ENCODE peak calls at places on chromosomes 16 and 17, in six cellular contexts. T, L, H, J, D and P are unnamed samples.

GRCh38 chr16:7013990-7014389 is 318.7 kb upstream of the RBFOX1 start:
- DNase-seq in J (no peak), T (peak), L (peak), H (no peak), D (peak), P (no peak)

GRCh38 chr16:16050106-16050505 is 100.7 kb downstream of the ABCC1 start:
- DNase-seq in J (no peak), D (no peak), H (no peak), L (no peak), T (no peak), P (no peak)

GRCh38 chr17:48841395-48841831 is 10.6 kb downstream of the CALCOCO2 start:
- DNase-seq in H (no peak), J (peak), D (no peak), T (peak), L (peak), P (no peak)

GRCh38 chr16:67936124-67936875 is at the start of gene PSMB10:
- DNase-seq in D (peak), J (peak), H (peak), L (peak), T (peak), P (no peak)

GRCh38 chr16:86680661-86681439 is 102.5 kb downstream of the FOXL1 start:
- DNase-seq in J (peak), T (no peak), L (no peak), H (no peak), D (no peak), P (no peak)

GRCh38 chr16:23862556-23862955 is 26.8 kb downstream of the PRKCB start:
- DNase-seq in D (no peak), T (no peak), L (no peak), H (no peak), J (no peak), P (no peak)

GRCh38 chr17:82457071-82457789 is 1.3 kb upstream of the NARF start:
- DNase-seq in L (no peak), D (no peak), T (no peak), J (no peak), H (no peak), P (no peak)

GRCh38 chr17:81556175-81556691 is 4.1 kb upstream of the FAAP100 start:
- DNase-seq in L (peak), H (peak), T (no peak), D (no peak), J (no peak), P (no peak)

GRCh38 chr17:81701288-81702071 is 1.7 kb upstream of the MRPL12 start:
- DNase-seq in H (no peak), D (no peak), T (peak), J (no peak), L (no peak), P (no peak)

GRCh38 chr16:69522732-69523404 is 42.9 kb upstream of the NFAT5 start:
- DNase-seq in D (peak), T (no peak), H (no peak), L (no peak), J (no peak), P (no peak)

GRCh38 chr16:31404353-31405064 is 11.4 kb downstream of the ITGAD start:
- DNase-seq in L (no peak), H (peak), D (no peak), J (no peak), T (no peak), P (no peak)

DNA sequence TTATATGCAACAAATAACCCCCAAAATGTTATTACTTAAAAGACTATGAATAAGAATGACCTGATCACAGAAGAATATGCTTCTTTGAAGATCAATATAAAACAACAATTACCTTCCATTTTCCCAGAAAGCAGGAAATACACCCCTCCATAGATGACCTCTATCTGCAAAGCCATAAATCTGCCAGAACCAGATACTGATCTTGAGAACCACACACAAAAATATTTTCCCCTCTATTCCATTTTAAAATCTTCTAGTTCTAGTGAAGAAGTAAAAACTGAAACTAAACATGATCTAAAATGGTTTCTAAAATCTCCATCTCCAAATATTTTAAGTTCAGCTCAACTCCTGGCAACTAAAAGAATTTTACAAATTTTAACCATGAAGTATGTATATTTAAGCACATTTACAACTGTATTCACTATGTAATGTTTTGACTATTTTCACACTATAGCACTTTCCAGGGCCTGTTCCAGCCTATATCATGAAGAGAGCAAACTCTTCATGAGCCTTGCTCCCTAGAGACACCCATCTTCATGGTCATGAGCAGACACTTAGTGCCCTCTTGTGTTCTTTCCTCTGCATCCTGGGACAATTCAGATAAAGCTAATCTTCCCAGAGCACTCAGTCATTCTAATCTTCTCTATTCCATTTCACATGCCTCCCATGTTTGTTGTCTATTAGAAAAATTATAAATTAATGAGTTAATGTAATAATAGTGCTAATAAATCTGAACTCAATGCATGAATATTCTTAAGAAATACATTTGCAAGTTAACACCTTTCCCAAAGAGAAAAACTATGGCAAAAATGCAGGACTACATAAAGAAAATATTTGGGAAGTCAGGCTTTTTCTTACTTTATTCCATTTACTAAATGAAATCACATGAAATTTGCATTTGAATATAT is 87.0 kb downstream of the HELZ start:
- DNase-seq in H (no peak), L (peak), T (peak), D (peak), J (no peak), P (no peak)
- TF ChIP-seq CTCF in H (no peak), L (peak), T (peak), D (peak), J (peak), P (peak)

DNA sequence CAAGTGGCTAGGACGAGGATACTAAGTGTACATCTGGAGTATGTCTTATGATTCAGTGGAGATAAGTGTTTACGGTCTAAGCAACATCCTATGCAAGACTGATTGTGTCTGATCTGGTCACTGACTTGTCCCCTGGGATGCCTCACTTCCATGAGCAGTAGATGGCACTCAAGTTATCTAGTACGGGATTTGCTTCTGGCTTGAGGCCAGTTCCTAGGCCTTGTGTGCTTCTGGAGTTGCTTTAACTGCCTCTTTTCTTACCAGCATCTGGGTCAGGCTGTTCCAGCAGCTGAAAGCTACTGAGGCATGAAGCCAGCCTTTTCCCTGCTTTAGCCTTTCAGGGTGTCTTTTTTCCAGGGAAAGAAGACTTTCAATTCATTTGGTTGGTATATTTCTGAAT is 23.0 kb downstream of the SUPT6H start:
- DNase-seq in L (peak), H (no peak), T (no peak), D (no peak), J (no peak), P (no peak)
- TF ChIP-seq CTCF in L (no peak), H (no peak), T (peak), D (peak), J (no peak), P (no peak)

GRCh38 chr16:2838928-2839327 is 8.8 kb downstream of the ZG16B start:
- DNase-seq in J (peak), L (peak), H (peak), D (peak), T (peak), P (no peak)
- TF ChIP-seq CTCF in J (peak), L (peak), H (peak), D (peak), T (peak), P (peak)

GRCh38 chr17:15332338-15332737 is 9.1 kb downstream of the TEKT3 start:
- DNase-seq in T (no peak), L (no peak), D (peak), J (no peak), H (no peak), P (no peak)
- TF ChIP-seq CTCF in T (no peak), L (no peak), D (no peak), J (no peak), H (no peak), P (no peak)

DNA sequence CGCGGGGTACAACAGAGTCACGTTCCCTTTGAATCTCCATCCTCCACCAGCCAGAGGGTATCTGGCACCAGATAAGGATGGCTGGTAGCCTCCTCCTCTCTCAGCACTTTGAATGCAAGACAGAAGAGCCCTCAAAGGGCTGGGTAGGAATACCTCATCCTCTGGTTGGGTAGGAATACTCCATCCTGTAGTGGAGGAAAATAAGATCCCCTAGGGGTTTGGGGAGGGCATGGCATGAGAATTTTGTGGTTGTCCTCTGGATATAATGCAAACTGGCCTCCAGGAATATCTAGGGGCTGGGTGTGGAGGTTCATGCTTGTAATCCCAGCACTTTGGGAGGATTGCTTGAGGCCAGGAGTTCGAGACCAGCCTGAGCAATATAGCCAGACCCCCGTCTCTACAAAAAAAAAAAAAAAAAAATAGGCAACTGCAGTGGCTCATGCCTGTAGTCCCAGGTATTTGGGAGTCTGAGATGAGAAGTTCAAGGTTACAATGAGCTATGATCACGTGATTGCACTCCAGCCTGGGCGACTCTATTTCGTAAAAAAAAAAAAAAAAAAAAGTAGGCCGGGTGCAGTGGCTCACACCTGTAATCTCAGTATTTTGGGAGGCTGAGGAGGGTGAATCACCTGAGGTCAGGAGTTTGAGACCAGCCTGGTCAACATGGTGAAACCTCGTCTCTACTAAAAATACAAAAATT is 2.7 kb downstream of the IGFBP4 start:
- DNase-seq in J (no peak), L (peak), D (peak), H (peak), T (no peak), P (no peak)
- TF ChIP-seq CTCF in J (no peak), L (peak), D (no peak), H (no peak), T (no peak), P (no peak)

GRCh38 chr17:66285149-66285548 is 17.3 kb upstream of the PRKCA start:
- DNase-seq in T (no peak), D (no peak), L (no peak), J (no peak), H (no peak), P (no peak)

GRCh38 chr17:66292351-66292750 is 10.1 kb upstream of the PRKCA start:
- DNase-seq in L (no peak), J (no peak), D (no peak), H (no peak), T (no peak), P (no peak)

GRCh38 chr17:66287911-66288310 is 14.5 kb upstream of the PRKCA start:
- DNase-seq in J (no peak), H (no peak), L (no peak), T (no peak), D (no peak), P (no peak)

DNA sequence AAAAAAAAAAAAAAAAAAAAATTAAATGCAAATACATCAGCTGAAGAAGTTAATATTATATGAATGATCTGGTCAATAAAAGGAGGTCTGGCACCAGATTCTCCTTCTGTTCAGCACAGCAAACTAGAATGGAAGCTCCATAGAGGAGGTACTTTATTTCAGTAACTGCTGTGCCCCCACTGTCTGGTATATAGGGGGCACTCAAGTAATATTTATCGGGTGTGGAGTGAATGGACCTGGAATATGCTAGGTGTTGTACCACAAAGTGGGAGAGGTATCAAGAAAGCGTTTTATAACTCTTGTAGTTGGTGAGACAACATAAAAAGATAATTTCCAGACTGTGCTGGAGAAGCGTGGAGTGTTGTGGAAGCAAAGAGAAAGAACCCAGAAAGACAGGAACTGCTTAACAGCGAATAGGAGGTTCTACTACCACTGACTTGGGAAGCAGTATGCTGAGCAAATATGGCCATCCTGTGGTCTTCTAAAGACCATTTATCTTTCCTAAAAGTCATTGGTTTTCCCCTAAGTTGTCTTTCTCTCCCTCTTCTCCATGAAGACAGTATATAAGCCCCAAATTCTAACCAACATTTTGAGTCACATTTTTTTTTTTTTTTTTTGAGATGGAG is 12.2 kb upstream of the PRKCA start:
- DNase-seq in T (no peak), L (no peak), J (no peak), H (no peak), D (peak), P (no peak)
- TF ChIP-seq CTCF in T (no peak), L (peak), J (no peak), H (no peak), D (peak), P (peak)

GRCh38 chr16:14302031-14302398 is 230.9 kb downstream of the MRTFB start:
- DNase-seq in H (peak), J (no peak), T (peak), L (peak), D (peak), P (no peak)
- TF ChIP-seq CTCF in H (no peak), J (no peak), T (no peak), L (no peak), D (no peak), P (no peak)

DNA sequence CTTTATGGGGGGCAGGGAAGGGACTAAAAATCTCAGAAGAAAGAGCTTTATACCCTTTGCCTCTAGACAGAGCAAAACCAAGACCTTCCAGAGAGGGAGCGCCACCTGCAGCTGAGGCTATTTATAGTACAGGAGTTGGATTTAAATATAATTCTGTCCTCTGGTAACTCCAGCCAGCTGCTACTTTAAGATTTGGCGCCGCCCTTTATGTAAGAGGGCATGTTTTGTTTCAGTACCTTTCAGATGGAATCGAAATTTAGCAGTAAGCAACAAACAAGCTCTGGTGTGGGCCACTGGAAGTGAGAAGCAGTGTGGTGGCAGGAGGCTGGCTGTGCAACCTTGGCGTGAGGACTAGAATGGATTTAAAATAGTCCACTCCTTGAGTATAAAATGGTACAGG is 5.2 kb upstream of the GUCY2D start:
- DNase-seq in D (peak), L (peak), T (peak), H (peak), J (no peak), P (no peak)
- TF ChIP-seq CTCF in D (peak), L (peak), T (peak), H (no peak), J (peak), P (peak)

GRCh38 chr17:33373209-33373608 is 80.1 kb upstream of the ASIC2 start:
- DNase-seq in H (no peak), T (no peak), J (no peak), D (no peak), L (no peak), P (no peak)

GRCh38 chr17:33375086-33375485 is 82.0 kb upstream of the ASIC2 start:
- DNase-seq in D (no peak), H (no peak), J (no peak), T (no peak), L (no peak), P (no peak)

GRCh38 chr17:33375783-33376182 is 82.7 kb upstream of the ASIC2 start:
- DNase-seq in D (no peak), H (no peak), J (no peak), L (no peak), T (no peak), P (no peak)

GRCh38 chr17:33381201-33381600 is 88.1 kb upstream of the ASIC2 start:
- DNase-seq in J (no peak), D (peak), L (no peak), H (no peak), T (no peak), P (no peak)

DNA sequence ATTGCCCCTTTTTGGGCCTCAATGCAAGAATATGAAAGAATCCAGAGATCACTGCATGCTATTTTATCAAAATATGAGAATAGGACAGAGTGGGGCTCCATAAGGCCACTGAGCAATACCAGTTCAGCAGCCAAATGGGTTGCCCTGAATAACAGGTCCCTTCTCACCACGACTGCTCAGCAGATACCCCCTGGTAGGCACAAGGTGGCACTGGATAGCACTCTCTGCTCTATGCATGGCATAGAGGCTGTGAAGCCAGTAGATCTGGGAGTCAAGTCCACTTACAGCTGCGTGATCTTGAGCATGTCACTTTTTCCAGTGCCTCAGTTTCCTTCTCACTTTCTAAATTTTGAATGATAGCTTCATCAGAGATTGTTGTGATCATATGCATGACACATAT is 84.7 kb upstream of the ASIC2 start:
- DNase-seq in T (no peak), J (no peak), L (no peak), H (no peak), D (no peak), P (no peak)
- TF ChIP-seq CTCF in T (no peak), J (no peak), L (no peak), H (no peak), D (peak), P (no peak)

GRCh38 chr17:39687546-39688474 is at the start of gene PGAP3:
- DNase-seq in H (peak), T (peak), L (peak), J (peak), D (peak), P (peak)

GRCh38 chr17:39683295-39683939 is 4.4 kb downstream of the PGAP3 start:
- DNase-seq in J (no peak), H (peak), T (no peak), L (no peak), D (no peak), P (no peak)

GRCh38 chr17:39687101-39687545 is 734 bp downstream of the PGAP3 start:
- DNase-seq in H (peak), L (no peak), D (no peak), J (no peak), T (no peak), P (no peak)

GRCh38 chr17:39688475-39688835 is 598 bp upstream of the PGAP3 start:
- DNase-seq in J (no peak), L (peak), T (no peak), D (no peak), H (peak), P (no peak)

DNA sequence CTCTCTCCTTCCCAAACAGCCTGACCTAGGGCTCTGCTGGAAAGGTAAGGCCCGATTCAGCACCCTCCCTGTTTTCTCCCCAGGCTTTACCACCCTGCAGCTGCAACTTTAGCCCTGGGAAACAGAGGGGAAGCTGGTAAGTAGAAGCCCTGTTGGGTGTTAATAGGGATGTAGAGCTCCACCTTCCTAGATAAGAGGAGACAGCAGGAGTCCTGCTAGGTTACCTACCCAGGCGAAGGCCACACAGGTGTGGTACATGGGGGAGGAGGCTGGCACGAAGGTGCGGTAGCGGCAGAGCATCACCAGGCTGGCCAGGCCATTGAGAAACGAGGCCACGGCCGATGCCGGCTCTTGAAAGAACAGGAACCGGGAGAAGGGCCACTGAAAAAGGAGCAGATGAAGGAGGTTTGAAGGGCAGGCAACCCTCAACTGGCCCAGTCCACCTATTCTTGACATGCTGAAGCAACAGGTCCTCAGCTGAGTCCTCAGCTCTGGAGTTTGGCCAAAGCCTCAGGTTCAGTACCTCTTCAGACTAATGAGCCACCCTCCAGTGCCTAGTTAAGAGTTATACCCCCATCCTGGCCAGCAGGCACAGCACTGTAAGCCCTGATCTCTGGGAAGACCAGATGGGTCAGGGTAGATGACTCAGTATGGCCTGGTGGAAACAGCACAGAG is 3.4 kb downstream of the PGAP3 start:
- DNase-seq in D (no peak), J (no peak), L (no peak), H (peak), T (no peak), P (no peak)
- TF ChIP-seq CTCF in D (no peak), J (no peak), L (no peak), H (no peak), T (no peak), P (no peak)